ENCODE peak calls at places on chromosome 22, in four cellular contexts. C is H9, H is H1, X is mesendoderm. E is an unnamed sample.

GRCh38 chr22:38611559-38611958 is 41.6 kb upstream of the DMC1 start:
- DNase-seq in X (no peak), C (no peak), H (no peak), E (no peak)

GRCh38 chr22:39350803-39351688 is 1.3 kb downstream of the SYNGR1 start:
- DNase-seq in H (no peak), X (no peak), C (peak), E (no peak)

GRCh38 chr22:43474161-43475101 is 62.6 kb downstream of the MPPED1 start:
- DNase-seq in C (no peak), H (no peak), X (no peak), E (no peak)

GRCh38 chr22:42929838-42930155 is 72.7 kb upstream of the ARFGAP3 start:
- DNase-seq in C (no peak), X (no peak), H (no peak), E (no peak)

GRCh38 chr22:19611590-19611989 is 87.4 kb upstream of the CLDN5 start:
- DNase-seq in X (no peak), C (no peak), H (no peak), E (no peak)

GRCh38 chr22:31917227-31917921 is 27.0 kb upstream of the YWHAH start:
- DNase-seq in X (no peak), C (no peak), H (no peak), E (no peak)

GRCh38 chr22:47031628-47031915 is 269.1 kb downstream of the TBC1D22A start:
- DNase-seq in X (no peak), H (no peak), C (no peak), E (no peak)

GRCh38 chr22:38735465-38736256 is 20.1 kb downstream of the SUN2 start:
- DNase-seq in H (no peak), X (no peak), C (no peak), E (no peak)

GRCh38 chr22:39182478-39183030 is 30.1 kb upstream of the CBX7 start:
- DNase-seq in H (no peak), X (no peak), C (no peak), E (no peak)

GRCh38 chr22:30459206-30460052 is 12.4 kb downstream of the SEC14L3 start:
- DNase-seq in H (peak), C (no peak), X (no peak), E (peak)

GRCh38 chr22:25153961-25154685 is 45.5 kb upstream of the CRYBB3 start:
- DNase-seq in H (no peak), X (peak), C (no peak), E (no peak)

GRCh38 chr22:47460870-47461269 is 698.4 kb downstream of the TBC1D22A start:
- DNase-seq in H (no peak), C (no peak), X (no peak), E (no peak)

GRCh38 chr22:22245256-22245909 is 797 bp downstream of the VPREB1 start:
- DNase-seq in C (no peak), H (no peak), X (no peak), E (no peak)

GRCh38 chr22:23526588-23527315 is 53.3 kb downstream of the IGLL1 start:
- DNase-seq in X (no peak), C (no peak), H (no peak), E (no peak)

GRCh38 chr22:38455530-38456271 is 702 bp upstream of the KCNJ4 start:
- DNase-seq in X (peak), C (peak), H (peak), E (peak)

GRCh38 chr22:27714076-27714475 is 87.5 kb downstream of the MN1 start:
- DNase-seq in X (no peak), C (no peak), H (no peak), E (no peak)

GRCh38 chr22:23411739-23412138 is 168.4 kb downstream of the IGLL1 start:
- DNase-seq in C (no peak), H (no peak), X (no peak), E (no peak)

GRCh38 chr22:29951675-29952413 is 68.9 kb downstream of the MTMR3 start:
- DNase-seq in C (no peak), H (no peak), X (no peak), E (no peak)

GRCh38 chr22:24417901-24418641 is 9.3 kb upstream of the ADORA2A start:
- DNase-seq in H (no peak), C (no peak), X (no peak), E (peak)

GRCh38 chr22:26357281-26357680 is 71.8 kb upstream of the ASPHD2 start:
- DNase-seq in H (no peak), C (no peak), X (no peak), E (no peak)

GRCh38 chr22:41833369-41834004 is 582 bp downstream of the SREBF2 start:
- DNase-seq in C (no peak), X (no peak), H (peak), E (no peak)

GRCh38 chr22:32323513-32324164 is 34.0 kb upstream of the RFPL3 start:
- DNase-seq in H (peak), X (no peak), C (peak), E (no peak)

GRCh38 chr22:38266120-38266519 is 6.7 kb downstream of the TMEM184B start:
- DNase-seq in H (no peak), X (no peak), C (peak), E (peak)

GRCh38 chr22:27546157-27546556 is 255.4 kb downstream of the MN1 start:
- DNase-seq in X (no peak), C (no peak), H (no peak), E (no peak)

GRCh38 chr22:20312396-20313191 is 7.3 kb downstream of the DGCR6L start:
- DNase-seq in H (peak), X (no peak), C (peak), E (no peak)

DNA sequence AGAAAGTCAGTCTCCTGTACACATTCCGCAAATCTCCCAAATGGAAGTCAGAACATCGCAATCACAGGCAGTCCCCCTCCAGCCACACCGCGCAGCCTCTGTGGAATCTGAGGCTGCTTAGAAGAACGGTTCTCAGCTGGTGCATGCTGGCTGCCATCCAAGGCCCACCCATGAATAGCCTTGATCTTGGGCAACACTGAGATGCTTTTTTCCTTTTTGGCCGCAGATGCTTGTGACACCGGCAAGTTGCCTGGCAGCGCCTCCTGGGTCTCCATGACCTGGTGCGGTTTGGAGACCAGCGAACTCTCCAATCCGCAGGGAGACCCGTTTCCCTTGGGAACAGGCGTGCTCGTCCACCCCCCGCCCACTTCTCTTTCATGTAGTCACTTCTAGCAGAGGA is 26.3 kb upstream of the PHF21B start:
- DNase-seq in H (no peak), X (no peak), C (no peak), E (peak)
- H4K5ac ChIP-seq in H (no peak), X (no peak), C (no peak), E (no peak)

GRCh38 chr22:48864748-48865147 is 962.9 kb downstream of the BRD1 start:
- DNase-seq in C (no peak), H (no peak), X (no peak), E (no peak)

GRCh38 chr22:48866906-48867597 is 960.6 kb downstream of the BRD1 start:
- DNase-seq in C (no peak), H (no peak), X (no peak), E (no peak)

GRCh38 chr22:48860557-48860956 is 967.1 kb downstream of the BRD1 start:
- DNase-seq in H (no peak), C (no peak), X (no peak), E (no peak)

GRCh38 chr22:48867891-48868290 is 959.8 kb downstream of the BRD1 start:
- DNase-seq in H (no peak), C (no peak), X (no peak), E (no peak)

DNA sequence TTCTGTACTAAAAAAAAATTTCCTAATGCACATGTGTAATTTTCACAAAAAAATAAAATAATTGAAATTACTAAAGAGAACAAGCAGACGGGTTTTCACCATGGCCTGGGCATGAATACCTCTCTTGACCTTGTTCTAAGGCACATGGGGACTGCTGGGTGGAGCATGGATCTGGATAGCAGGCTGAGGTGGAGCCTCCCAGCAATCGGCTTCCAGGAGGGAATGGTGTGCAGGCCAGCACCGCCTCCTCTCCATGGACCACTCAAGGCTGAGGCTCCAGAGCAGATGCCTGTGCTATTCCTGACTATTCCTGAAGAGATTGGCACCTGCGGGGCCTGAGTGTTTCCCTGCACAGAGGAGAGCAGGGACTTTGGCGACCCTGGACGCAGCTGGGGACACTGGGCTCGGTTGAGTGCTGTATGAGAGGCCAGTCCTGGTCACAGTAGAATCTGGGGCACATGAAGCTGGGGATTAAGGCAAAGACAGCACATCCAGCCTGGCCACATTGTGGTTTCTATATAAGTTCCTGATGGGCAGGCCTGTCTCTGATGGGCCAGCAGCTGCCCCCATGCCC is 963.6 kb downstream of the BRD1 start:
- DNase-seq in H (no peak), C (no peak), X (no peak), E (no peak)
- H4K5ac ChIP-seq in H (no peak), C (no peak), X (no peak), E (no peak)

DNA sequence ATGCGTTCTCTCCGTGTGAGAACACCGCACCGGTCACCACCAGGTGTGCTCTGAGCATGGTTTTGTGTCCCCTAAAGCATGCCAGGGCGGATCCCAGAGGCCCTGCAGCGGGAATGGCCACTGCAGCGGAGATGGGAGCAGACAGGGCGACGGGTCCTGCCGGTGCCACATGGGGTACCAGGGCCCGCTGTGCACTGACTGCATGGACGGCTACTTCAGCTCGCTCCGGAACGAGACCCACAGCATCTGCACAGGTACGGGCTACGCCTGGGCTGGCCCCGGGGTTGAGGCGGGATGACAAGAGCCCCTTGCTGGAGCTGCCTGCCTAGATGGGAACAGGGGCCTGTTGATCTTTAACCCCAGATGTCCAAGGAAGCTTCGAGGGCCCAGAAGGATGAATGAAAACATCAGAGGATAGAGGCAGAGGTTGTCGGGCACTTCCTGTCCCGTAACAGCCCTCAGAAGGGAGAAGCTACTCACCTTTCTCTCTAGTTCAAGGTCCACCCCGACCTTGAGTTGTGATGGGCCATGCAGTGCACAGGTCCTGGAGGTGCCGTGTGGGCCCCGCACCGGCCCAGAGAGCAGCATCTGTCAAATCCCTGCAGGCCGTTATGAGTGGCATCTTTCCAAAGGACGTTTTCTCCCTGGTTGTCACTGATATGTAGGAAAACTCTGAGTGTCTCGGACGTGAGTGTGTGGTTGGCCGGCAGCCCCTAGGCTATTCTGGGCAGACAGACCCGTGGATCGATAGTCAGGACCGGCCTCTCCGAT is 3.3 kb downstream of the CRELD2 start:
- DNase-seq in C (no peak), H (no peak), X (no peak), E (no peak)
- H4K5ac ChIP-seq in C (no peak), H (no peak), X (no peak), E (no peak)

GRCh38 chr22:35523167-35523928 is 17.3 kb upstream of the RASD2 start:
- DNase-seq in H (no peak), X (no peak), C (no peak), E (no peak)
- H4K5ac ChIP-seq in H (no peak), X (no peak), C (no peak), E (no peak)

GRCh38 chr22:18133452-18133851 is 16.5 kb upstream of the USP18 start:
- DNase-seq in H (no peak), X (no peak), C (no peak), E (no peak)
- H4K5ac ChIP-seq in H (no peak), X (no peak), C (no peak), E (no peak)

GRCh38 chr22:36808611-36809344 is 8.1 kb downstream of the PVALB start:
- DNase-seq in X (no peak), C (no peak), H (no peak), E (no peak)
- H4K5ac ChIP-seq in X (no peak), C (no peak), H (no peak), E (no peak)

GRCh38 chr22:44890416-44891292 is 119.2 kb downstream of the PHF21B start:
- DNase-seq in H (no peak), C (no peak), X (no peak), E (no peak)
- H4K5ac ChIP-seq in H (no peak), C (no peak), X (no peak), E (no peak)

DNA sequence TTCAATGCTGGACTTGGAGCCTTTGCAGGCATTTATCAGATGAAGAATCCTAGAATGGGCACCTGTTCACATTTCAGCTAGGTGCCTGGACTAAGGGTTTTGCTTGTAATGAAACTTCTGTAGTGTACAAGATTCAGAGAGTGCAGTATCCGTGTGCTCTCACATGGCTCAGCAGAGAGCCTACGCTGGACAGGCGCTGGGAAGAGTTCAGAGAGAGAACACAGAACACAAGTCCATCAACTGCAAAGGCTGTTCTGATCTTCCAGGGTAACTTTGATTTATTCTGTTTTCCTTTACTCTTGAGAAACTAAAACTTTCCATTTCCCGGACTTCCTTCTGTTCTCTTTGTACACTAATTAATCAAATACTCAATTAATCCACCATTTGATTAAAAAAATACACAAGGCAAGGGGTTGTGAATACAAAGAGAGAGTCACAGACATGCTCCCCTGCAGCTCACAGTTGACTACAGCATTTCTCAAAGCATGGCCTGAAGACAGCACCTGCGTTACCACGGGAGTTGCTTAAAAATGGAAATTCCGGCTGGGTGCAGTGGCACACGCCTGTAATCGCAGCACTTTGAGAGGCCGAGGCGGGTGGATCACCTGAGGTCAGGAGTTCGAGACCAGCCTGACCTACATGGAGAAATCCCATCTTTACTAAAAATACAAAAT is 393.7 kb downstream of the LARGE1 start:
- DNase-seq in X (no peak), C (no peak), H (no peak), E (no peak)
- H4K5ac ChIP-seq in X (no peak), C (no peak), H (no peak), E (no peak)

DNA sequence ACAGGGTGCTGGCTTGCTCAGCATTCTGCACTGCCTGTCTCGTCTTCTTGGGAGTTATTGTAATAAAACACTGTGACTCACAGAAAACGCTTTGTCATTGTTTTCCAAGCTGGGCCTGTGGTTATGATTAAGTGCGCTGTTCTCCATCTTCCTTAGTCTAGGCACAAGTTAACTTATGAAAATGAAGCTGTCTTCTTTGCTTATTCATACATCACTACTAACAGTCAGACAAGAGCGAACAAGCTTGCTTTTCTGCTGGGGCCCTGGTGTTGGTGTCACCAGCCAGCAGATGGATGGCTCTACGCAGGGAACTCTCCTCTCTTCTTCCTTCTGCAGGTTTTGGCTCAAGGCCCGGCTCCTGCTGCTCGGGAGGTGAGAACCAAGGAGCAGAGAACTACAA is 380.1 kb upstream of the SYN3 start:
- DNase-seq in H (no peak), C (no peak), X (no peak), E (peak)
- H4K5ac ChIP-seq in H (no peak), C (no peak), X (no peak), E (no peak)